ENCODE peak calls at places on chromosomes 7 and 10, in nine cellular contexts. One of them, this sample, is unnamed.

GRCh38 chr7:156940421-156941122 is 8.9 kb upstream of the NOM1 start:
- DNase-seq in neural progenitor cell: no peak
- DNase-seq in fibroblast of lung: no peak
- DNase-seq in DND-41: no peak
- DNase-seq in K562: no peak
- DNase-seq in hepatocyte: no peak
- DNase-seq in GM23248: no peak
- DNase-seq in OCI-LY7: no peak
- DNase-seq in endothelial cell of umbilical vein: no peak
- DNase-seq in this sample: no peak

GRCh38 chr7:103150192-103150591 is 1.3 kb upstream of the NAPEPLD start:
- DNase-seq in endothelial cell of umbilical vein: no peak
- DNase-seq in DND-41: no peak
- DNase-seq in neural progenitor cell: no peak
- DNase-seq in fibroblast of lung: no peak
- DNase-seq in hepatocyte: peak
- DNase-seq in OCI-LY7: peak
- DNase-seq in GM23248: no peak
- DNase-seq in K562: peak
- DNase-seq in this sample: peak

GRCh38 chr10:118256825-118257570 is 85.1 kb downstream of the FAM204A start:
- DNase-seq in DND-41: no peak
- DNase-seq in GM23248: no peak
- DNase-seq in fibroblast of lung: no peak
- DNase-seq in endothelial cell of umbilical vein: no peak
- DNase-seq in neural progenitor cell: peak
- DNase-seq in OCI-LY7: no peak
- DNase-seq in K562: no peak
- DNase-seq in hepatocyte: no peak
- DNase-seq in this sample: no peak

GRCh38 chr7:101614939-101615302 is 14.2 kb downstream of the MYL10 start:
- DNase-seq in endothelial cell of umbilical vein: no peak
- DNase-seq in neural progenitor cell: no peak
- DNase-seq in fibroblast of lung: peak
- DNase-seq in K562: no peak
- DNase-seq in DND-41: no peak
- DNase-seq in hepatocyte: no peak
- DNase-seq in GM23248: peak
- DNase-seq in OCI-LY7: no peak
- DNase-seq in this sample: no peak

GRCh38 chr7:159024280-159024951 is 120.3 kb downstream of the VIPR2 start:
- DNase-seq in DND-41: no peak
- DNase-seq in fibroblast of lung: no peak
- DNase-seq in hepatocyte: no peak
- DNase-seq in endothelial cell of umbilical vein: no peak
- DNase-seq in GM23248: no peak
- DNase-seq in OCI-LY7: no peak
- DNase-seq in K562: no peak
- DNase-seq in neural progenitor cell: no peak
- DNase-seq in this sample: no peak

GRCh38 chr7:66178258-66178657 is 26.9 kb upstream of the TPST1 start:
- DNase-seq in DND-41: no peak
- DNase-seq in neural progenitor cell: no peak
- DNase-seq in fibroblast of lung: no peak
- DNase-seq in hepatocyte: no peak
- DNase-seq in endothelial cell of umbilical vein: no peak
- DNase-seq in OCI-LY7: no peak
- DNase-seq in GM23248: no peak
- DNase-seq in K562: no peak
- DNase-seq in this sample: no peak

GRCh38 chr10:80596391-80597257 is 58.9 kb downstream of the SH2D4B start:
- DNase-seq in OCI-LY7: peak
- DNase-seq in K562: peak
- DNase-seq in GM23248: peak
- DNase-seq in endothelial cell of umbilical vein: peak
- DNase-seq in DND-41: peak
- DNase-seq in hepatocyte: peak
- DNase-seq in fibroblast of lung: peak
- DNase-seq in neural progenitor cell: peak
- DNase-seq in this sample: peak

GRCh38 chr10:17428616-17429097 is 25.7 kb downstream of the ST8SIA6 start:
- DNase-seq in K562: peak
- DNase-seq in GM23248: no peak
- DNase-seq in OCI-LY7: no peak
- DNase-seq in hepatocyte: no peak
- DNase-seq in fibroblast of lung: no peak
- DNase-seq in DND-41: peak
- DNase-seq in neural progenitor cell: no peak
- DNase-seq in endothelial cell of umbilical vein: peak
- DNase-seq in this sample: no peak

GRCh38 chr7:91029688-91030087 is 234.5 kb upstream of the FZD1 start:
- DNase-seq in fibroblast of lung: no peak
- DNase-seq in K562: no peak
- DNase-seq in hepatocyte: no peak
- DNase-seq in GM23248: no peak
- DNase-seq in DND-41: no peak
- DNase-seq in OCI-LY7: peak
- DNase-seq in endothelial cell of umbilical vein: no peak
- DNase-seq in neural progenitor cell: no peak
- DNase-seq in this sample: peak

GRCh38 chr7:150621376-150621775 is 10.8 kb downstream of the GIMAP6 start:
- DNase-seq in neural progenitor cell: no peak
- DNase-seq in endothelial cell of umbilical vein: no peak
- DNase-seq in hepatocyte: no peak
- DNase-seq in DND-41: no peak
- DNase-seq in OCI-LY7: no peak
- DNase-seq in fibroblast of lung: no peak
- DNase-seq in GM23248: no peak
- DNase-seq in K562: no peak
- DNase-seq in this sample: no peak

DNA sequence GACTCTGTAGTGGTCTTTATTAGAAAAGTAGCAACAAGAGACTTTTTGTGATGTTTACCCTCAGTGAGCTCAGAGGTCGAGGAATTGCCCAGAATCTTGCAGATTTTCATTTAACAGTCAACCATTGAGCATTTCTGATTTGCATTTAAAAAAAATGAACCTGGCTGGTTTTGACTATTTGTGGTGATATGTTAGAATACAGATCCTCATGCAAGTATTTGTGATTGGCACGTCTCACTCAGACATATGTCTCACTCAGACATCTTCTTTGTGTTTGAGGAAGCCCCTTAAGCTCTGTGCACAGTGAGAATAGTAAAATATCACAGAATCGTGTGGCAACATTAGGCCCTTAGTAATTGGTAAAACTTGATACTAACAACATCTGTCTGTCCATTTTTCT is 113.2 kb downstream of the SND1 start:
- DNase-seq in OCI-LY7: no peak
- DNase-seq in neural progenitor cell: no peak
- DNase-seq in fibroblast of lung: no peak
- DNase-seq in DND-41: no peak
- DNase-seq in endothelial cell of umbilical vein: no peak
- DNase-seq in K562: no peak
- DNase-seq in hepatocyte: no peak
- DNase-seq in GM23248: no peak
- DNase-seq in this sample: no peak
- H3K4me3 ChIP-seq in OCI-LY7: no peak
- H3K4me3 ChIP-seq in neural progenitor cell: no peak
- H3K4me3 ChIP-seq in fibroblast of lung: no peak
- H3K4me3 ChIP-seq in DND-41: no peak
- H3K4me3 ChIP-seq in endothelial cell of umbilical vein: no peak
- H3K4me3 ChIP-seq in K562: no peak
- H3K4me3 ChIP-seq in hepatocyte: no peak
- H3K4me3 ChIP-seq in GM23248: no peak
- H3K4me3 ChIP-seq in this sample: no peak

DNA sequence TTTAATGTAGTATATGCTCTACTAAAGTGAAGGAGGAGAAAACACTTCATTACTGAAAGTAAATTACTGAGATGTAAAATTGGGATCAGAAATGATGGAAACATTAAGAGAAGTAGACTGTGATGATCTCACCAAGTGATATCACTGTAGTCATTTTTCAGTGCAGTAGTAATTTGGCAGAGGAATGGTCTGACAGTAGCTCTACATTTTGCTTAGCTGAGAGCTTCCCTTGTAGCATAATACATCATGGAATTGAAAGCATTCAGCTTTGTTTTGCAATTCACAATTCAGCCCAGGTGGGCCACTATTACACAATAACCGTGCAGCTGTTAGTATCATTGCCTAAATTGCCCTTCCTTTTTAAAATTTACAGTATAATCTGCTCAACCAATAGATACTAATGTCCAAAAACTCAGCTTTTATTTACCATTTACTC is 19.4 kb upstream of the CABCOCO1 start:
- DNase-seq in GM23248: peak
- DNase-seq in OCI-LY7: no peak
- DNase-seq in DND-41: no peak
- DNase-seq in hepatocyte: no peak
- DNase-seq in endothelial cell of umbilical vein: peak
- DNase-seq in fibroblast of lung: peak
- DNase-seq in neural progenitor cell: peak
- DNase-seq in K562: no peak
- DNase-seq in this sample: no peak
- H2AFZ ChIP-seq in GM23248: no peak
- H2AFZ ChIP-seq in OCI-LY7: no peak
- H2AFZ ChIP-seq in DND-41: no peak
- H2AFZ ChIP-seq in hepatocyte: no peak
- H2AFZ ChIP-seq in endothelial cell of umbilical vein: no peak
- H2AFZ ChIP-seq in fibroblast of lung: no peak
- H2AFZ ChIP-seq in neural progenitor cell: peak
- H2AFZ ChIP-seq in K562: no peak
- H2AFZ ChIP-seq in this sample: no peak

GRCh38 chr10:21503580-21503979 is 21.9 kb downstream of the SKIDA1 start:
- DNase-seq in neural progenitor cell: no peak
- DNase-seq in K562: no peak
- DNase-seq in endothelial cell of umbilical vein: no peak
- DNase-seq in hepatocyte: no peak
- DNase-seq in DND-41: no peak
- DNase-seq in GM23248: no peak
- DNase-seq in fibroblast of lung: no peak
- DNase-seq in OCI-LY7: no peak
- DNase-seq in this sample: no peak
- H3K27ac ChIP-seq in neural progenitor cell: peak
- H3K27ac ChIP-seq in K562: no peak
- H3K27ac ChIP-seq in endothelial cell of umbilical vein: no peak
- H3K27ac ChIP-seq in hepatocyte: no peak
- H3K27ac ChIP-seq in DND-41: no peak
- H3K27ac ChIP-seq in GM23248: no peak
- H3K27ac ChIP-seq in fibroblast of lung: no peak
- H3K27ac ChIP-seq in OCI-LY7: no peak
- H3K27ac ChIP-seq in this sample: no peak

GRCh38 chr10:91610919-91611318 is 22.0 kb downstream of the PPP1R3C start:
- DNase-seq in GM23248: no peak
- DNase-seq in fibroblast of lung: no peak
- DNase-seq in OCI-LY7: no peak
- DNase-seq in hepatocyte: no peak
- DNase-seq in DND-41: no peak
- DNase-seq in neural progenitor cell: no peak
- DNase-seq in K562: no peak
- DNase-seq in endothelial cell of umbilical vein: no peak
- DNase-seq in this sample: no peak

GRCh38 chr10:91605968-91606367 is 26.9 kb downstream of the PPP1R3C start:
- DNase-seq in DND-41: no peak
- DNase-seq in neural progenitor cell: no peak
- DNase-seq in GM23248: no peak
- DNase-seq in K562: no peak
- DNase-seq in OCI-LY7: no peak
- DNase-seq in hepatocyte: no peak
- DNase-seq in endothelial cell of umbilical vein: no peak
- DNase-seq in fibroblast of lung: no peak
- DNase-seq in this sample: no peak

GRCh38 chr10:91604936-91605534 is 27.8 kb downstream of the PPP1R3C start:
- DNase-seq in K562: no peak
- DNase-seq in DND-41: no peak
- DNase-seq in fibroblast of lung: peak
- DNase-seq in endothelial cell of umbilical vein: peak
- DNase-seq in hepatocyte: no peak
- DNase-seq in GM23248: peak
- DNase-seq in OCI-LY7: no peak
- DNase-seq in neural progenitor cell: no peak
- DNase-seq in this sample: no peak

GRCh38 chr10:91610444-91610843 is 22.4 kb downstream of the PPP1R3C start:
- DNase-seq in GM23248: peak
- DNase-seq in OCI-LY7: no peak
- DNase-seq in K562: no peak
- DNase-seq in neural progenitor cell: no peak
- DNase-seq in fibroblast of lung: peak
- DNase-seq in endothelial cell of umbilical vein: no peak
- DNase-seq in hepatocyte: no peak
- DNase-seq in DND-41: no peak
- DNase-seq in this sample: no peak

DNA sequence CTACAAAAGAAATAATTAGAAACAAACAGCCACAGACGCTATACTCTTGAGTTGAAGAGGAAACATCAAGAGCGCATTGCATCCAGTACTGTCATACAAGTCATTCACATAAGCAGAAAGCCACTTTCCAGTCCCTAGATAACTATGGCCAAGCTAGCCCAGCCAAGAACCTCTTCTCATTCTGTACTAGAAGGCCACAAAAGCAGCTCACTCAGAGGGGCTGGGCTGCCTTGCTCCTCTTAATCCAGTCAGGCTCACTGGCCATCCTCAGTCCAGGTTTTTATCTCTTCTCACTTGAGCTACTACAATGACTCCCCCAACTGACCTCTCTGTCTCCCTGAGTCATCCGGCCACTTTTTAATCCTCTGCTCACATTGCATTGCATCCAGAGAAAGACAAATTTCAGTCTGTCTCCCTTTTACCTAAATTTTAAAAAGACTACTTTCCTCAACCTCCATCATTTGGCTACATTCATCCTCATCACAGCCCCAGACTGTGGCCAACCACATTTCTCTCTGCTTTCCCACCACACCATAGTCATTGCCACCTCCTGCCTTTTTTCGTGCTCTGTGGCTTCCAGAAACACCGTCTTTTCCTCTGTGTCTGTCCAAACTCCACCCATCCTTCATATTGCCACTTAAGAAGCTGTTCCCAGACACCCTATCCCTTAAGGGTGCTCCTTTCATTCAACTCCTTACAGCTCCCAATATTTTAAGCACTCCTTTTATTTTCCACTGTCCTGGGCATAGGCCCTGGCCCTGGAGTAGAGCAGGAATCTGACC is 25.0 kb downstream of the PPP1R3C start:
- DNase-seq in GM23248: peak
- DNase-seq in hepatocyte: no peak
- DNase-seq in neural progenitor cell: peak
- DNase-seq in fibroblast of lung: peak
- DNase-seq in OCI-LY7: no peak
- DNase-seq in K562: peak
- DNase-seq in DND-41: no peak
- DNase-seq in endothelial cell of umbilical vein: no peak
- DNase-seq in this sample: no peak
- H3K4me3 ChIP-seq in GM23248: no peak
- H3K4me3 ChIP-seq in hepatocyte: no peak
- H3K4me3 ChIP-seq in neural progenitor cell: no peak
- H3K4me3 ChIP-seq in fibroblast of lung: no peak
- H3K4me3 ChIP-seq in OCI-LY7: no peak
- H3K4me3 ChIP-seq in K562: no peak
- H3K4me3 ChIP-seq in DND-41: no peak
- H3K4me3 ChIP-seq in endothelial cell of umbilical vein: no peak
- H3K4me3 ChIP-seq in this sample: no peak

This sample was measured in Karpas-422.